ENCODE peak calls at places on chromosomes 5 and 9, in seven cellular contexts. Y, Z, U, P, L, G and H are unnamed samples.

GRCh38 chr9:35835766-35836165 is 6.7 kb downstream of the TMEM8B start:
- DNase-seq in Y (no peak), Z (no peak), U (no peak), P (peak; percentile 48), L (no peak), G (no peak), H (no peak)

GRCh38 chr5:148806520-148806931 is 19.9 kb upstream of the ADRB2 start:
- DNase-seq in Y (no peak), Z (peak; percentile 79), U (no peak), P (no peak), L (no peak), G (no peak), H (no peak)

GRCh38 chr9:97598461-97599288 is 34.5 kb downstream of the TSTD2 start:
- DNase-seq in Y (peak; percentile 81), Z (peak; percentile 61), U (peak; percentile 82), P (peak; percentile 69), L (peak; percentile 61), G (peak; percentile 77), H (peak; percentile 46)

GRCh38 chr9:85994191-85994590 is 53.2 kb downstream of the NAA35 start:
- DNase-seq in Y (no peak), Z (no peak), U (no peak), P (no peak), L (no peak), G (no peak), H (no peak)

GRCh38 chr5:54942064-54942778 is 43.2 kb downstream of the ESM1 start:
- DNase-seq in Y (no peak), Z (no peak), U (no peak), P (no peak), L (no peak), G (no peak), H (no peak)

GRCh38 chr5:79692586-79692985 is 3.0 kb downstream of the CMYA5 start:
- DNase-seq in Y (no peak), Z (no peak), U (no peak), P (no peak), L (no peak), G (no peak), H (no peak)

GRCh38 chr9:14880951-14881465 is 29.2 kb downstream of the FREM1 start:
- DNase-seq in Y (no peak), Z (no peak), U (no peak), P (no peak), L (no peak), G (no peak), H (no peak)

GRCh38 chr5:24110019-24110615 is 534.7 kb downstream of the CDH10 start:
- DNase-seq in Y (peak; percentile 43), Z (no peak), U (no peak), P (peak; percentile 2), L (no peak), G (no peak), H (no peak)

GRCh38 chr5:65611524-65611923 is 12.6 kb downstream of the TRIM23 start:
- DNase-seq in Y (peak; percentile 30), Z (no peak), U (peak; percentile 47), P (peak; percentile 81), L (no peak), G (no peak), H (no peak)

GRCh38 chr9:92506184-92506857 is 24.0 kb upstream of the ASPN start:
- DNase-seq in Y (peak; percentile 61), Z (no peak), U (peak; percentile 95), P (no peak), L (no peak), G (no peak), H (no peak)

GRCh38 chr9:135032868-135033460 is 54.5 kb upstream of the OLFM1 start:
- DNase-seq in Y (no peak), Z (no peak), U (no peak), P (no peak), L (no peak), G (no peak), H (no peak)

GRCh38 chr9:114110180-114110579 is 11.1 kb upstream of the KIF12 start:
- DNase-seq in Y (peak; percentile 68), Z (no peak), U (peak; percentile 73), P (peak; percentile 65), L (no peak), G (no peak), H (no peak)

GRCh38 chr9:124040935-124041816 is 29.6 kb downstream of the LHX2 start:
- DNase-seq in Y (no peak), Z (peak; percentile 84), U (no peak), P (no peak), L (no peak), G (peak; percentile 93), H (no peak)

GRCh38 chr5:15791859-15792258 is 291.9 kb downstream of the FBXL7 start:
- DNase-seq in Y (no peak), Z (no peak), U (peak; percentile 66), P (no peak), L (no peak), G (no peak), H (no peak)

GRCh38 chr9:136107953-136108647 is 10.6 kb downstream of the TMEM250 start:
- DNase-seq in Y (no peak), Z (peak; percentile 62), U (no peak), P (no peak), L (no peak), G (no peak), H (no peak)

GRCh38 chr5:143019157-143019556 is 249.0 kb downstream of the ARHGAP26 start:
- DNase-seq in Y (no peak), Z (no peak), U (no peak), P (no peak), L (no peak), G (no peak), H (no peak)

GRCh38 chr5:172492991-172493390 is 38.7 kb upstream of the SH3PXD2B start:
- DNase-seq in Y (no peak), Z (no peak), U (no peak), P (no peak), L (no peak), G (no peak), H (no peak)

GRCh38 chr5:40676643-40677333 is 2.9 kb upstream of the PTGER4 start:
- DNase-seq in Y (no peak), Z (no peak), U (peak; percentile 87), P (no peak), L (no peak), G (no peak), H (no peak)

GRCh38 chr5:40429258-40430111 is 250.2 kb upstream of the PTGER4 start:
- DNase-seq in Y (no peak), Z (no peak), U (peak; percentile 17), P (no peak), L (no peak), G (no peak), H (no peak)

GRCh38 chr9:120894404-120895226 is 17.6 kb upstream of the PHF19 start:
- DNase-seq in Y (no peak), Z (peak; percentile 22), U (no peak), P (no peak), L (no peak), G (peak; percentile 65), H (no peak)

GRCh38 chr5:181241393-181241975 is 2.2 kb downstream of the RACK1 start:
- DNase-seq in Y (peak; percentile 64), Z (no peak), U (peak; percentile 90), P (peak; percentile 90), L (no peak), G (no peak), H (no peak)

GRCh38 chr5:145068696-145069095 is 766.4 kb downstream of the PRELID2 start:
- DNase-seq in Y (no peak), Z (no peak), U (no peak), P (no peak), L (no peak), G (no peak), H (no peak)
- TF ChIP-seq CEBPB in Y (no peak), Z (no peak), U (no peak), P (no peak), L (no peak), G (no peak), H (no peak)

DNA sequence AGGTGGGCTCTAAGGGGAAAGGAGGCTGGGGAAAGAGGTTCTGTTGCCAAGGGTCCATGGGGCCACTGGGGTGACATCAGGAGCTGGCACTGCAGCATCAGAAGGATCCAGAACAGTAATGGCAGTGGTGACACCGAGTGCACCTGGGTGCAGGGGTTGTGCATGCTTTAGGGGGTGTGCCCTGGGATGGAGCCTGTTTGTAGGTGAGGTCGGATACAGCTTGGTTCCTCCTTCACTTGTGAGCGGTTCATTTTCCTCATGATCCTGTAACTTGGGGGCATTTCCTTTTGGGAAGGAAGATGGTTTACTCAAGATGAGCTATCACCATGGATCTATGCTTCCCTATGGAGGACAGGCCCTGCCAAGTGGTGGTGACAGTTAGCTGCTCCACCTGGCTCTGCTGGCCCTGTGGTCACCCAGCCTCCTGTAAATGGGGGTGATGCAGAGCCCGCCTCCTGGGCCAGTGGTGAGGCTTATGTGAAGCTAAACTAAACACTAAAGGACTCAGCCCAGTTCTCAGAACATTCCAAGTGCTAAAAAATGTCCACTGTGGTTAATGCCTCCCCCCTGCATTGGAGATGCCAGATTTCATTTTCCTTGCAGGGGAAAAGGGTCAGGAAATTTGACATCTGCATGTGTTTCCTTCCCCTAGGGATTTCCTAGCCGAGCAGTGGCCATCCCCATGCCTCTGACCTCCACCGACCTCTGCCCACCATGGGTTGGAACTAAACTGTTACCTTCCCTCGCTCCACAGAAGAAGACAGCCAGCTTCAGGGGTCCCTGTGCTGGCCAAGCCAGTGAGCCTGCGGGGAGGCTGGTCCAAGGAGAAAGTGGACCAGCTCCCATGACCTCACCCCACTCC is 13.3 kb downstream of the CD74 start:
- DNase-seq in Y (no peak), Z (no peak), U (peak; percentile 58), P (no peak), L (no peak), G (no peak), H (no peak)
- TF ChIP-seq CEBPB in Y (no peak), Z (no peak), U (no peak), P (no peak), L (no peak), G (no peak), H (no peak)

DNA sequence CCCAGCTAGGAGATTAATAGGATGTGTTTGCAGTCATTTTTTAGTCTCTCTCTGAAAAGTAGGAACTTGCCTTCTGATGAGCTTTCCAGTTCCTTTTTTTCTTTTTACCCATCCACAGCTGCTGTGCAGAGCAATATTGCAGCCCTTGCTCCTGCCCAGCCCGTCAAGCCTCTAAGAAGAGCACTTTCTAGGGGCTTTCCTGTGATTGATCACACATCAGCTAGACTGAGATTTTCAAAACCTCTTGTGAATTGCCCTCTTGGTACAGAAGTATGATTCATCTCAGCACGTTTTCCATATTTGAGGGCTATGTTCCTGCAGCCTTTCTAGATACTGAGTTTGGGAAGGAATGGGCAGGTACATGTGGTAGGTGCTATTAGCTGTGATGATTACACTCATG is 93.9 kb downstream of the GALNT10 start:
- DNase-seq in Y (no peak), Z (no peak), U (no peak), P (no peak), L (peak; percentile 68), G (no peak), H (no peak)
- TF ChIP-seq CEBPB in Y (no peak), Z (no peak), U (no peak), P (no peak), L (no peak), G (no peak), H (no peak)

DNA sequence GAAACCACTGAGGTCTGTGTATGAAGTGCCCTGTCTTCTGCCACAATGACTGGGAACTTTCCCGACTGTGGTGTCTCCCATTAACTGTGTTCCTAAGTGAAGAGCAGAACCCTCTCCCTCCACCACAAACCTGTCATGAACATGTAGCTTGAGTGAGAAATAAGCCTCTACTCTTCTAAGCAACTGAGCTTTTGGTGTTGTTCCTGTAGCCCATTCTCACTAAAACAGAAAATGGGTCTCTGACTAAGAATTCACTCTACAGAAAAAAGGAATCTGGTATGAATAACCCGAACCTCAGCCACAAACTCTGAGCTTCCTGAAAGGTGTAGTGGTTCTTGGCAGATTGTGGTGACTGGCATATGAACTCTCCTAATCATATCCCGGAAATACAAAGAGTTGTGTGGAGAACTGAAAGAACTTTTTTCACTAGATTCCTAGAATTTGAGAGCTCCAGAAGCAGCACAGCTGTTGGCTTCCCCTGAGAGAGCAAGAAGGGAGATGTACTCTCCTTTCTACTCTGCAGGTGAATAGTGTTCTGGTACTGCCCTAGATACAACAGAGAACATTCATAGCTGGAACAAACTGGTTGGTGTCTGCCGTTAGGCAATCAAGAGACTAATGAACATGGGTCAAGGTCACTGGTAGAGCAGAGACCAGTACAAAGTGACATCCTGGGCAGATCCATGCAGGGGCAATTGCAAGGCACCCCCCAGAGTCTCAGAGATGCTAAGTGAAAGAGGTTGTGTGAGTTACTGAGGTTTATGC is 283.8 kb downstream of the PDE4D start:
- DNase-seq in Y (no peak), Z (no peak), U (no peak), P (no peak), L (no peak), G (no peak), H (no peak)
- TF ChIP-seq CEBPB in Y (no peak), Z (no peak), U (no peak), P (no peak), L (no peak), G (no peak), H (no peak)